ENCODE peak calls at places on chromosome 18, in nine cellular contexts. A, V, W, H, E, Z, F, L and K are unnamed samples.

GRCh38 chr18:35478520-35479435 is 19.0 kb downstream of the INO80C start:
- DNase-seq in W (peak), H (no peak), L (no peak), E (peak), A (no peak), F (no peak), Z (no peak), V (no peak), K (peak)

GRCh38 chr18:48800479-48800876 is 150.3 kb downstream of the SMAD7 start:
- DNase-seq in Z (no peak), V (peak), H (no peak), F (no peak), A (peak), L (no peak), E (no peak), W (no peak), K (peak)

GRCh38 chr18:3651266-3651665 is 201.3 kb downstream of the TGIF1 start:
- DNase-seq in F (no peak), V (no peak), H (no peak), A (no peak), Z (no peak), W (no peak), E (no peak), L (no peak), K (no peak)

GRCh38 chr18:1014496-1014895 is 109.8 kb downstream of the ADCYAP1 start:
- DNase-seq in V (no peak), Z (no peak), W (no peak), L (peak), E (peak), A (no peak), H (peak), F (no peak), K (no peak)

GRCh38 chr18:31590570-31590969 is 1.1 kb upstream of the TTR start:
- DNase-seq in H (no peak), W (peak), Z (no peak), F (no peak), E (no peak), L (no peak), V (no peak), A (no peak), K (no peak)

GRCh38 chr18:27656167-27656778 is 471.2 kb upstream of the CHST9 start:
- DNase-seq in Z (no peak), V (no peak), H (no peak), A (no peak), F (no peak), L (no peak), W (peak), E (peak), K (no peak)

GRCh38 chr18:9951022-9951859 is 37.4 kb downstream of the VAPA start:
- DNase-seq in A (no peak), Z (peak), E (peak), W (peak), L (peak), H (peak), V (no peak), F (peak), K (no peak)

GRCh38 chr18:9808530-9809241 is 77.1 kb upstream of the TXNDC2 start:
- DNase-seq in E (peak), V (peak), F (peak), H (peak), Z (no peak), L (no peak), W (no peak), A (peak), K (no peak)

GRCh38 chr18:10421859-10422258 is 32.6 kb upstream of the APCDD1 start:
- DNase-seq in H (no peak), F (no peak), V (peak), E (peak), Z (no peak), W (peak), L (no peak), A (no peak), K (no peak)

GRCh38 chr18:24817150-24818068 is 357.0 kb downstream of the HRH4 start:
- DNase-seq in V (no peak), Z (no peak), F (no peak), W (no peak), E (no peak), H (peak), A (no peak), L (no peak), K (no peak)